ENCODE peak calls at places on chromosome 2, in ten cellular contexts. Y is CD4-positive, alpha-beta T cell; V is stimulated activated CD8-positive, alpha-beta memory T cell treated with anti-CD3 and anti-CD28 coated beads, Interleukin-15, amount 100 ng/mL, for 1 hour; J is HTR-8/SVneo; D is NCI-H2029 treated with DMSO at 0.1 percent for 48 hours; A is frontal cortex; W is hepatocyte; E is stimulated activated CD4-positive, alpha-beta T cell treated with anti-CD3 and anti-CD28 coated beads, Interleukin-1b, Interleukin-23, amount 100 ng/mL, for 48 hours; N is foreskin fibroblast; K is transverse colon. H is an unnamed sample.

GRCh38 chr2:186347472-186347871 is 138.6 kb upstream of the ZC3H15 start:
- DNase-seq in Y (no peak), V (no peak), J (no peak), D (no peak), A (no peak), W (no peak), E (no peak), N (no peak), K (no peak), H (no peak)

GRCh38 chr2:200635251-200635650 is 49.4 kb downstream of the AOX1 start:
- DNase-seq in Y (no peak), V (no peak), J (no peak), D (no peak), A (no peak), W (no peak), E (no peak), N (no peak), K (no peak), H (no peak)

GRCh38 chr2:25618676-25619075 is 54.7 kb downstream of the DTNB start:
- DNase-seq in Y (no peak), V (no peak), J (peak; percentile 71), D (peak; percentile 61), A (no peak), W (peak; percentile 40), E (no peak), N (peak; percentile 55), K (no peak), H (no peak)

GRCh38 chr2:216339456-216340279 is 32.6 kb downstream of the MARCHF4 start:
- DNase-seq in Y (no peak), V (no peak), J (no peak), D (peak; percentile 26), A (peak; percentile 27), W (peak; percentile 66), E (no peak), N (no peak), K (no peak), H (peak; percentile 74)

GRCh38 chr2:102424754-102425153 is 1.8 kb downstream of the IL18RAP start:
- DNase-seq in Y (no peak), V (no peak), J (no peak), D (no peak), A (no peak), W (no peak), E (no peak), N (no peak), K (no peak), H (no peak)

GRCh38 chr2:96181529-96181928 is 27.1 kb downstream of the STARD7 start:
- DNase-seq in Y (no peak), V (no peak), J (no peak), D (no peak), A (no peak), W (no peak), E (no peak), N (no peak), K (no peak), H (no peak)

GRCh38 chr2:25342372-25343186 is 854 bp upstream of the DNMT3A start:
- DNase-seq in Y (peak; percentile 71), V (peak; percentile 58), J (peak; percentile 87), D (peak; percentile 30), A (peak; percentile 92), W (peak; percentile 96), E (peak; percentile 83), N (peak; percentile 71), K (peak; percentile 87), H (peak; percentile 92)

GRCh38 chr2:85536479-85536878 is 2.5 kb upstream of the MAT2A start:
- DNase-seq in Y (no peak), V (no peak), J (peak; percentile 66), D (no peak), A (no peak), W (peak; percentile 54), E (no peak), N (peak; percentile 86), K (no peak), H (peak; percentile 35)

GRCh38 chr2:159094173-159094737 is 125.8 kb downstream of the TANC1 start:
- DNase-seq in Y (no peak), V (no peak), J (no peak), D (no peak), A (no peak), W (peak; percentile 20), E (peak; percentile 10), N (peak; percentile 86), K (peak; percentile 66), H (no peak)

H was measured in SJCRH30.